ENCODE peak calls at places on chromosomes 6 and 20, in ten cellular contexts. X is left ventricle myocardium inferior, J is cardiac fibroblast, M is HAP-1, S is vagina, Y is upper lobe of left lung, I is mammary epithelial cell, U is OCI-LY7, Q is NB4, B is stomach. N is an unnamed sample.

GRCh38 chr20:56554869-56555268 is 21.8 kb downstream of the FAM209B start:
- DNase-seq in X (no peak), J (peak; percentile 96), M (peak; percentile 73), S (no peak), Y (peak; percentile 37), I (peak; percentile 95), U (peak; percentile 63), Q (peak; percentile 89), B (no peak), N (peak; percentile 81)

GRCh38 chr6:13159295-13159694 is 169.0 kb downstream of the TBC1D7 start:
- DNase-seq in X (no peak), J (no peak), M (no peak), S (no peak), Y (peak; percentile 31), I (no peak), U (no peak), Q (peak; percentile 14), B (no peak), N (no peak)

GRCh38 chr20:21380711-21381110 is 16.6 kb downstream of the NKX2-4 start:
- DNase-seq in X (no peak), J (no peak), M (no peak), S (no peak), Y (no peak), I (no peak), U (no peak), Q (no peak), B (no peak), N (no peak)

GRCh38 chr6:128657181-128657580 is 136.8 kb upstream of the PTPRK start:
- DNase-seq in X (no peak), J (no peak), M (no peak), S (no peak), Y (no peak), I (no peak), U (no peak), Q (no peak), B (no peak), N (no peak)

GRCh38 chr20:45410887-45411286 is 2.8 kb downstream of the DBNDD2 start:
- DNase-seq in X (no peak), J (no peak), M (no peak), S (no peak), Y (no peak), I (no peak), U (no peak), Q (no peak), B (no peak), N (no peak)

GRCh38 chr6:85111481-85112001 is 338.3 kb upstream of the NT5E start:
- DNase-seq in X (peak; percentile 24), J (peak; percentile 70), M (no peak), S (no peak), Y (no peak), I (no peak), U (no peak), Q (peak; percentile 14), B (no peak), N (no peak)

GRCh38 chr6:81895511-81896185 is 143.2 kb upstream of the TENT5A start:
- DNase-seq in X (no peak), J (peak; percentile 64), M (no peak), S (no peak), Y (no peak), I (no peak), U (no peak), Q (no peak), B (no peak), N (peak; percentile 71)

GRCh38 chr6:63352587-63353281 is 33.0 kb upstream of the LGSN start:
- DNase-seq in X (no peak), J (peak; percentile 74), M (no peak), S (no peak), Y (peak; percentile 41), I (peak; percentile 22), U (peak; percentile 89), Q (peak; percentile 96), B (peak; percentile 45), N (peak; percentile 21)

GRCh38 chr6:106315765-106316375 is 9.7 kb downstream of the ATG5 start:
- DNase-seq in X (no peak), J (no peak), M (no peak), S (no peak), Y (no peak), I (peak; percentile 50), U (no peak), Q (peak; percentile 28), B (no peak), N (no peak)

GRCh38 chr6:166046232-166046631 is 121.4 kb downstream of the TBXT start:
- DNase-seq in X (no peak), J (peak; percentile 81), M (peak; percentile 24), S (no peak), Y (no peak), I (peak; percentile 2), U (no peak), Q (no peak), B (no peak), N (peak; percentile 73)

GRCh38 chr6:113405326-113406050 is 451.7 kb upstream of the MARCKS start:
- DNase-seq in X (no peak), J (peak; percentile 20), M (no peak), S (no peak), Y (no peak), I (no peak), U (no peak), Q (no peak), B (no peak), N (no peak)

GRCh38 chr20:35283441-35284266 is 918 bp downstream of the EIF6 start:
- DNase-seq in X (no peak), J (no peak), M (no peak), S (no peak), Y (no peak), I (peak; percentile 62), U (no peak), Q (peak; percentile 58), B (no peak), N (no peak)

DNA sequence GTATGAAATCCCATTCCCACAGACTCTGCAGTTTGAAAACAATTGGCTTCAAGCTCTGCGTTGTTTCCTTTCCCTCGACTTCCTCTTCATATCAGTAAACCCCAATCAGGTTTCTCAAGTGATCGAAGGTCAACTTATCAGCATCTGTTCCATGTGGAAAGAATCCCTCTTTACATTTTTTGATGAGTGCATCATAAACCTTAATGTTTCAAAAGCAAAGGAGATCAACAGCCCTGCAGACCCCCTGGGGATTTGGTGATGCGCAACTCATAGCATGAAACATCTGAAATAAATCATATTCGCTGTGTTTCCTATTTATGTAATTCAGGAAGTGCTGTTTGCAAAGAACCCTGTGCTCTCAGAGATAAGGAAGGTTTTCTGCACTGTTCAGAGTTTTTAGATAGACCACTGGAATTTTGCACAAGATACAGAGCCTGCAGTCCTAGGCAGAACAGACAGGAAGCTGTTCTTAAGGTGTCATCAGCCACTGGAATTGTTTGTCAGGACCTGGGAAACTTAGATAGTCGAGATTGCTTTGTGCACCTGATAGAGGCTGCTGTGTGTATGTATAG is 216.0 kb downstream of the HIVEP2 start:
- DNase-seq in X (no peak), J (peak; percentile 81), M (no peak), S (no peak), Y (no peak), I (no peak), U (peak; percentile 13), Q (peak; percentile 83), B (no peak), N (peak; percentile 49)
- H3K4me3 ChIP-seq in X (peak overlapping the region; percentile 30), J (no peak overlapping the region), M (no peak overlapping the region), S (no peak overlapping the region), Y (no peak overlapping the region), I (no peak overlapping the region), U (peak overlapping the region; percentile 6), Q (no peak overlapping the region), B (no peak overlapping the region), N (no peak overlapping the region)

DNA sequence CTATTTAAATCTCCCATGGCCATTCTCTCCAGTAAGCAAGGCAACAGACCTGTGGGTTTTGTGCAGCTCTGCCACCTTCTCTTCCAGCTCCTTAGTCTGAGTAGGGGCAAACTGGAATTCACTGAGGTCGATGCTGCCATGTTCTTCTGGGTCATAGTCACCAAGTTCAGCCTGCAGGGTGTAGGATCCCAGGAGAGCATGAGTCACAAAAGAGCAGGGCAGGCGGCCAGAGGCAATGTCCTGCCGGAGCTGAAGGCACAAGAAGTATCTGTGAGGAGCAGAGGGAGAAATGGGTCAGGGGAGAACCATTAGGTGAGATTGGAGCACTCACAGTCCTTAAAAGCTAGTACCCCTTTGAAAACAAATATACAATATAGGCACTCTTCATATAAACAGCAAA is 73.7 kb downstream of the SMLR1 start:
- DNase-seq in X (peak; percentile 36), J (peak; percentile 65), M (no peak), S (no peak), Y (no peak), I (peak; percentile 62), U (no peak), Q (no peak), B (no peak), N (peak; percentile 45)
- H3K4me3 ChIP-seq in X (no peak overlapping the region), J (no peak overlapping the region), M (no peak overlapping the region), S (no peak overlapping the region), Y (no peak overlapping the region), I (no peak overlapping the region), U (no peak overlapping the region), Q (no peak overlapping the region), B (no peak overlapping the region), N (no peak overlapping the region)

DNA sequence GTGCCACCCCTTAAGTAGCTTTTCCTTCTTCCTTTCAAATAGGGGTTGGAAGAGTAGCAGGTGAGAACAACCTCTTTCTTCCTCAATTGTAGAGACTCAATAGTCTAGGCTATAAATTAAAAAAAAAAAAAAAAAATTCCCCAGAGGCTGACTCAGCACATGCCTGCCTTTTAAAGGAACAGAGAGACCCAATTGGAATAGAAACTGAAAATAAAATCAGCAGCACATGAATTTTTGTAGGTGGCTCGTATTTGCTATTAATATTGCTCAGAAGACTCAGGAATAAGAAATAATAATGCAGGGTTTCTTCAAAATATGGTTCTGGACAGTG is 19.3 kb downstream of the TOP1 start:
- DNase-seq in X (no peak), J (peak; percentile 49), M (no peak), S (no peak), Y (no peak), I (peak; percentile 59), U (peak; percentile 51), Q (peak; percentile 51), B (no peak), N (no peak)
- H3K4me3 ChIP-seq in X (peak overlapping the region; percentile 53), J (no peak overlapping the region), M (no peak overlapping the region), S (peak overlapping the region; percentile 3), Y (no peak overlapping the region), I (peak overlapping the region; percentile 27), U (peak overlapping the region; percentile 44), Q (no peak overlapping the region), B (no peak overlapping the region), N (no peak overlapping the region)

DNA sequence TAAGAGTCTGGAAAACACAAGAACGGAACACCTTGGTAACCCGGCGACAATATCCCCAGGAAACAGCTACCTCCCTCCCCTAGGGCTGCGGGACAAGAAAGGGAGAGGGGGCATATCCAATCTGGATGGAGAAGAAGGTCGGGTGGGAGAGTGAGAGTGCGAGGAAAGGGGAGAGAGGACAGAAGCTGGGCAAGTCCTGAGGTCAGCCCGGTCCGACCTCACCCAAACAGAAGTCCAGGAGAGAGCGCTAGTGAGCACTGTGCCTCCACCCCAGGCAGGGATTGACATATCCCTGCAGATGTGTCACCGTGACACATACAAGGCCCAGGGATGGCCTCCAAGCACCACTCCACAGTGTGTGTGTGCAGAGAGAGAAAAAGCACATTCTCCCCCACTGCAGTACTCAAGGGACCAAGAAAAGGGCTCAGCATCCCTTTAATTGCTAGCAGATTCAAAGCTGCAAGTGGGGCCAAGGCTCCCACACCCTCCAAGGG is 3.3 kb downstream of the PXDC1 start:
- DNase-seq in X (peak; percentile 71), J (peak; percentile 79), M (peak; percentile 44), S (no peak), Y (peak; percentile 67), I (peak; percentile 65), U (peak; percentile 38), Q (peak; percentile 73), B (peak; percentile 72), N (peak; percentile 47)
- H3K4me3 ChIP-seq in X (peak overlapping the region; percentile 79), J (peak overlapping the region; percentile 6), M (no peak overlapping the region), S (peak overlapping the region; percentile 89), Y (no peak overlapping the region), I (peak overlapping the region; percentile 37), U (no peak overlapping the region), Q (no peak overlapping the region), B (peak overlapping the region; percentile 82), N (peak overlapping the region; percentile 86)

GRCh38 chr6:47698342-47698787 is at the start of gene ADGRF4:
- DNase-seq in X (no peak), J (peak; percentile 73), M (no peak), S (no peak), Y (no peak), I (peak; percentile 98), U (no peak), Q (peak; percentile 4), B (no peak), N (peak; percentile 20)
- H3K4me3 ChIP-seq in X (no peak within 1 kb of the TSS), J (no peak within 1 kb of the TSS), M (no peak within 1 kb of the TSS), S (peak within 1 kb of the TSS; percentile 26), Y (no peak within 1 kb of the TSS), I (peak within 1 kb of the TSS; percentile 42), U (no peak within 1 kb of the TSS), Q (no peak within 1 kb of the TSS), B (no peak within 1 kb of the TSS), N (no peak within 1 kb of the TSS)

N was measured in skeletal muscle cell.